ENCODE peak calls at places on chromosomes 2 and 18, in seven cellular contexts. K is lower leg skin, Y is sigmoid colon, V is prostate gland, W is transverse colon, O is heart left ventricle, U is tibial nerve. Q is an unnamed sample.

GRCh38 chr2:230447455-230448451 is 31.8 kb downstream of the SP100 start:
- DNase-seq in K (no peak), Y (no peak), V (no peak), W (no peak), O (no peak), U (no peak), Q (no peak)

GRCh38 chr18:55265130-55265675 is 305.9 kb upstream of the CCDC68 start:
- DNase-seq in K (no peak), Y (no peak), V (no peak), W (no peak), O (no peak), U (no peak), Q (no peak)

GRCh38 chr2:68045337-68045736 is 17.5 kb downstream of the C1D start:
- DNase-seq in K (no peak), Y (no peak), V (peak; percentile 14), W (no peak), O (no peak), U (no peak), Q (no peak)

GRCh38 chr2:184419744-184420143 is 178.6 kb upstream of the ZNF804A start:
- DNase-seq in K (no peak), Y (no peak), V (no peak), W (no peak), O (no peak), U (no peak), Q (no peak)

GRCh38 chr2:240437861-240438809 is 2.7 kb downstream of the GPC1 start:
- DNase-seq in K (peak; percentile 94), Y (peak; percentile 86), V (peak; percentile 66), W (peak; percentile 62), O (peak; percentile 69), U (no peak), Q (no peak)

GRCh38 chr2:45938649-45939511 is 287.4 kb downstream of the PRKCE start:
- DNase-seq in K (peak; percentile 91), Y (peak; percentile 92), V (peak; percentile 90), W (peak; percentile 84), O (peak; percentile 48), U (peak; percentile 33), Q (no peak)

GRCh38 chr2:240646900-240647502 is 21.7 kb downstream of the GPR35 start:
- DNase-seq in K (peak; percentile 76), Y (peak; percentile 55), V (no peak), W (no peak), O (no peak), U (no peak), Q (peak; percentile 77)

GRCh38 chr2:202780514-202781021 is 91.0 kb downstream of the ICA1L start:
- DNase-seq in K (no peak), Y (no peak), V (no peak), W (no peak), O (no peak), U (no peak), Q (no peak)

GRCh38 chr2:132416080-132416911 is at the start of gene GPR39:
- DNase-seq in K (peak; percentile 93), Y (peak; percentile 78), V (peak; percentile 80), W (peak; percentile 94), O (peak; percentile 37), U (no peak), Q (peak; percentile 88)

GRCh38 chr2:172403402-172403801 is 24.0 kb upstream of the ITGA6 start:
- DNase-seq in K (no peak), Y (no peak), V (no peak), W (no peak), O (no peak), U (no peak), Q (no peak)

GRCh38 chr2:200901459-200902072 is 12.4 kb downstream of the NIF3L1 start:
- DNase-seq in K (no peak), Y (peak; percentile 74), V (peak; percentile 60), W (peak; percentile 67), O (peak; percentile 43), U (peak; percentile 30), Q (no peak)

GRCh38 chr2:121128741-121129659 is 156.0 kb downstream of the TFCP2L1 start:
- DNase-seq in K (no peak), Y (no peak), V (peak; percentile 51), W (peak; percentile 89), O (no peak), U (no peak), Q (no peak)

GRCh38 chr2:157413342-157414035 is 30.4 kb downstream of the CYTIP start:
- DNase-seq in K (no peak), Y (no peak), V (no peak), W (no peak), O (no peak), U (no peak), Q (no peak)

DNA sequence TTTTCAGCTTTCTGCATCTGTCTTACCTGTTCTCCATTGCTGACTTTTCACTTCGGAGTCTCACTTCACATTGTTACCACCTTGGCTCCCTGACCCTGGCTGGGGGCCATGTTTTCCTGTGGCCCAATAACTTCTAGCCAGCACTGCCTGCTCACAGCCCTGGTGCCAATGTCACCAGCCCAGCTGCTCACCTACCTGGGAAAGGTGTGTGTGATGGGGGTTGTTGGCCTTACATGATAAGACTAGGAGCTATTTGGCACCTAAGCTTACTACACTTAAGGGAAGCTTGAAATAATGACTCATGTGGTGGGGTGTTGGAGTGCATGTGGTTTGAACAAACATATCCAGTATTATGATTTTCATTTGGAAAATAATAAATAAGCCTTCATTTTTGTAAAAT is 37.5 kb upstream of the PGAP1 start:
- DNase-seq in K (no peak), Y (no peak), V (no peak), W (no peak), O (no peak), U (no peak), Q (no peak)
- TF ChIP-seq POLR2A in K (no peak), Y (no peak), V (no peak), W (no peak), O (no peak), U (no peak), Q (no peak)

GRCh38 chr2:218892693-218893348 is 12.2 kb downstream of the WNT10A start:
- DNase-seq in K (peak; percentile 92), Y (no peak), V (peak; percentile 68), W (peak; percentile 86), O (peak; percentile 42), U (no peak), Q (no peak)
- H3K4me3 ChIP-seq in K (no peak overlapping the region), Y (peak overlapping the region; percentile 22), V (peak overlapping the region; percentile 23), W (peak overlapping the region; percentile 41), O (peak overlapping the region; percentile 51), U (peak overlapping the region; percentile 2), Q (peak overlapping the region; percentile 51)

GRCh38 chr2:191365089-191365488 is 119.9 kb downstream of the MYO1B start:
- DNase-seq in K (no peak), Y (no peak), V (no peak), W (no peak), O (no peak), U (no peak), Q (no peak)

GRCh38 chr2:191374366-191374765 is 129.2 kb downstream of the MYO1B start:
- DNase-seq in K (no peak), Y (no peak), V (no peak), W (no peak), O (no peak), U (no peak), Q (no peak)

GRCh38 chr2:191366199-191366598 is 121.0 kb downstream of the MYO1B start:
- DNase-seq in K (no peak), Y (no peak), V (no peak), W (no peak), O (no peak), U (no peak), Q (no peak)

GRCh38 chr2:191363267-191363666 is 118.1 kb downstream of the MYO1B start:
- DNase-seq in K (no peak), Y (no peak), V (no peak), W (no peak), O (no peak), U (no peak), Q (no peak)

DNA sequence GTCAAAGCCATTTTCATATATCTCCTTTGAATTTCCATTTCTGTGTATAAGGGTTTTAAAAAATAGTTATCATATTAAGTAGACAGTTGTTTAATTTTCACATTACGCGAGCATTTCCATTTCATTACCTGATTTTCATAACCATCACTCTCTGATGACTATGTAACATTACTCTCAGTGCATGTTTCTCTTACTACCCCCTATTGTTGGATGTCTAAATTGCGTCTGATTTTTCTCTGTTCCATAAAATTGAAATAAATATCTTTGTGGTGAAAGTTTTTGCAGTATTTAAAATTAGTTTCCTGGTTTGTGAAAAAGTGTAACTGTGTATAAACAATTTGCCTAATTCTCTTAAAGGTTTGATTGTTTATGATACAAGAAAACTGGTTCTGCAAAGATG is 123.8 kb downstream of the MYO1B start:
- DNase-seq in K (no peak), Y (no peak), V (no peak), W (no peak), O (no peak), U (no peak), Q (no peak)
- TF ChIP-seq CTCF in K (no peak), Y (no peak), V (peak; percentile 33), W (no peak), O (no peak), U (no peak), Q (no peak)

DNA sequence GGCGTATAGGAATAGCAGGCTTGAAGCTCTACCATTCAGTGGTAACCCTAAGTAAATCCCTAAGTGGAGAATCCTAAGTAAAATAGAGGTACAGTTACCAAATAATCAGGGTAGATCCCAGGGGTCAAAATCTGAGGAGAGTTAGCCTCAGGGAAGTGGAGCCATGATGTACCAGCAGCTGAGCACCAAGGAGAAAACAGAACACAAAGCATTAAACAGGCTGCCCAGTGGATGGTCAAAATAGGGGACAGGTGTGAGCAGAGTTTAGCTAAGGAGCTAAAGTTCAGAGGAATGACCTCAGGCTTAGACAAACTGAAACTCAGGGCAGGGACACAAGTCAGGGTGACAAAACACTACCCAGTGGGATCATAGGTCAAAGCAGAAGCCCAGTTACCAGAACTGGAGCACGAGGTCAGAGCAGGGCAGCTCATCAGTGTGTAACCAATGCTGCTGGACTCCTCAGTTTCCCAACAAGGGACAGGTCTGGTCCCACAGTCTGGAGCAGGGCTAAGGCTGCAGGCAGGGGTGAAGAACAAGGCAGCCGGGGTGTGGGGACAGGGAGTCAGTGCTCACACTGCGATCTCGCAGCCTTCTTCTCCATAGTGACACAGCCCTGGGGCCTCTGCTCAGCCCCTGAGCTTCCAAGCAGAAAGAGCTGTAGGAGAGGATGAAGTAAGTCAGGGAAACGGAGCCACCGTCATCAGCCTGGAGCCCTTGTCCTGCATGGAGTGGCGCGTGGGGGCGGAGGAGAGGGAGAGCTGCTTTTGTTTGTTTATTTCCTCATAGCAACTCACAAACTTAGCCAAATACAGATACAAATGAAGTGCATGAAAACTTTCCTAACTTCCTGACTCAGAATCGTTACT is 264.0 kb downstream of the MREG start:
- DNase-seq in K (peak; percentile 92), Y (peak; percentile 86), V (no peak), W (peak; percentile 49), O (peak; percentile 72), U (peak; percentile 49), Q (no peak)
- TF ChIP-seq POLR2A in K (no peak), Y (no peak), V (no peak), W (no peak), O (no peak), U (no peak), Q (no peak)

GRCh38 chr2:218000137-218000536 is 2.7 kb downstream of the TNS1 start:
- DNase-seq in K (no peak), Y (peak; percentile 85), V (no peak), W (no peak), O (no peak), U (no peak), Q (no peak)
- H3K4me3 ChIP-seq in K (no peak overlapping the region), Y (no peak overlapping the region), V (no peak overlapping the region), W (no peak overlapping the region), O (no peak overlapping the region), U (no peak overlapping the region), Q (no peak overlapping the region)

DNA sequence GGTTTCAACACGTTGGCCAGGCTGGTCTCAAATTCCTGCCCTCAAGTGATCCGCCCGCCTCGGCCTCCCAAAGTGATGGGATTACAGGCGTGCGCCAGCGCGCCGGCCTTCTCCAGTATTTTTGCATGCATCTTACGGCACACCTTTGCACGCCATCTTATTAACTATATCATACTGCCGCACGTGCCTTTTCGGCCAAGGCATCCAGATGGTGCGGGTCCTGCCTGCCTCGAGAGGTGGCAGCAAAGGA is 759 bp upstream of the ING5 start:
- DNase-seq in K (no peak), Y (no peak), V (no peak), W (no peak), O (no peak), U (no peak), Q (no peak)
- TF ChIP-seq CTCF in K (no peak), Y (no peak), V (peak; percentile 71), W (peak; percentile 39), O (peak; percentile 22), U (no peak), Q (no peak)